ENCODE peak calls at places on chromosomes 16 and 17, in four cellular contexts. Q, M, R and H are unnamed samples.
A peak's percentile ranks its signal among the peaks of the same experiment; 100 is the strongest.

GRCh38 chr17:19763416-19763815 is 15.3 kb upstream of the ALDH3A1 start:
- DNase-seq in Q (no peak), M (no peak), R (no peak), H (no peak)

GRCh38 chr17:31269178-31269577 is 27.9 kb downstream of the OMG start:
- DNase-seq in Q (no peak), M (no peak), R (no peak), H (no peak)

GRCh38 chr16:11886881-11887280 is 28.9 kb downstream of the GSPT1 start:
- DNase-seq in Q (no peak), M (no peak), R (no peak), H (no peak)

GRCh38 chr17:79591014-79591590 is 19.7 kb downstream of the RBFOX3 start:
- DNase-seq in Q (no peak), M (no peak), R (no peak), H (no peak)

GRCh38 chr17:14119546-14119945 is 50.2 kb downstream of the COX10 start:
- DNase-seq in Q (no peak), M (no peak), R (no peak), H (no peak)

GRCh38 chr17:78888911-78889496 is 14.0 kb downstream of the CEP295NL start:
- DNase-seq in Q (no peak), M (no peak), R (no peak), H (no peak)

GRCh38 chr17:67378444-67379250 is 1.6 kb downstream of the PITPNC1 start:
- DNase-seq in Q (peak; percentile 85), M (no peak), R (peak; percentile 56), H (peak; percentile 76)

GRCh38 chr17:62892870-62893338 is 73.1 kb upstream of the TANC2 start:
- DNase-seq in Q (peak; percentile 72), M (no peak), R (no peak), H (no peak)

GRCh38 chr17:65662166-65662565 is 100.7 kb upstream of the AXIN2 start:
- DNase-seq in Q (no peak), M (no peak), R (no peak), H (no peak)

GRCh38 chr16:87744750-87745514 is 20.9 kb downstream of the KLHDC4 start:
- DNase-seq in Q (no peak), M (no peak), R (no peak), H (no peak)

GRCh38 chr17:73028311-73028755 is 64.2 kb downstream of the SLC39A11 start:
- DNase-seq in Q (no peak), M (no peak), R (no peak), H (no peak)

GRCh38 chr17:40916366-40916765 is 21.1 kb downstream of the KRT23 start:
- DNase-seq in Q (no peak), M (no peak), R (no peak), H (no peak)

GRCh38 chr17:19717411-19717908 is 1.1 kb upstream of the SLC47A2 start:
- DNase-seq in Q (no peak), M (no peak), R (no peak), H (no peak)

GRCh38 chr16:20385844-20386832 is 18.4 kb downstream of the PDILT start:
- DNase-seq in Q (peak; percentile 74), M (no peak), R (peak; percentile 35), H (peak; percentile 57)

GRCh38 chr17:13320046-13320785 is 281.5 kb downstream of the HS3ST3A1 start:
- DNase-seq in Q (no peak), M (no peak), R (no peak), H (no peak)

GRCh38 chr16:84423416-84423837 is 55.1 kb downstream of the ATP2C2 start:
- DNase-seq in Q (no peak), M (peak; percentile 11), R (peak; percentile 80), H (no peak)

GRCh38 chr17:4591529-4591928 is 7.2 kb downstream of the SMTNL2 start:
- DNase-seq in Q (no peak), M (no peak), R (no peak), H (no peak)

GRCh38 chr16:51376080-51376479 is 225.0 kb upstream of the SALL1 start:
- DNase-seq in Q (no peak), M (no peak), R (no peak), H (no peak)
- TF ChIP-seq CTCF in Q (no peak), M (no peak), R (no peak), H (no peak)

GRCh38 chr17:20890338-20890737 is 152.5 kb downstream of the USP22 start:
- DNase-seq in Q (no peak), M (no peak), R (no peak), H (no peak)
- TF ChIP-seq POLR2AphosphoS5 in Q (no peak), M (no peak), R (no peak), H (no peak)

GRCh38 chr17:42566873-42567573 is at the start of gene MLX:
- DNase-seq in Q (peak; percentile 98), M (peak; percentile 68), R (peak; percentile 66), H (peak; percentile 93)
- TF ChIP-seq POLR2A in Q (peak; percentile 47), M (peak; percentile 85), R (no peak), H (no peak)

GRCh38 chr17:49612721-49613120 is 37.0 kb downstream of the NXPH3 start:
- DNase-seq in Q (no peak), M (no peak), R (no peak), H (no peak)

GRCh38 chr17:49610883-49611584 is 35.4 kb downstream of the NXPH3 start:
- DNase-seq in Q (no peak), M (no peak), R (no peak), H (no peak)

GRCh38 chr17:49618112-49618611 is 42.5 kb downstream of the NXPH3 start:
- DNase-seq in Q (no peak), M (no peak), R (no peak), H (no peak)

GRCh38 chr17:49616546-49617205 is 41.0 kb downstream of the NXPH3 start:
- DNase-seq in Q (peak; percentile 88), M (no peak), R (no peak), H (no peak)

GRCh38 chr17:49616086-49616485 is 40.4 kb downstream of the NXPH3 start:
- DNase-seq in Q (no peak), M (no peak), R (no peak), H (no peak)
- TF ChIP-seq CTCF in Q (peak; percentile 33), M (no peak), R (no peak), H (peak; percentile 22)

GRCh38 chr16:23842137-23842600 is 6.4 kb downstream of the PRKCB start:
- DNase-seq in Q (no peak), M (peak; percentile 96), R (no peak), H (no peak)
- TF ChIP-seq POLR2AphosphoS5 in Q (no peak), M (peak; percentile 19), R (no peak), H (no peak)

GRCh38 chr17:48647964-48648245 is 21.7 kb upstream of the HOXB9 start:
- DNase-seq in Q (no peak), M (no peak), R (no peak), H (no peak)

GRCh38 chr17:48645639-48646182 is 19.6 kb upstream of the HOXB9 start:
- DNase-seq in Q (no peak), M (no peak), R (no peak), H (no peak)

GRCh38 chr17:48644910-48645557 is 18.9 kb upstream of the HOXB9 start:
- DNase-seq in Q (no peak), M (no peak), R (no peak), H (no peak)

GRCh38 chr17:48647103-48647963 is 21.2 kb upstream of the HOXB9 start:
- DNase-seq in Q (no peak), M (no peak), R (no peak), H (no peak)

DNA sequence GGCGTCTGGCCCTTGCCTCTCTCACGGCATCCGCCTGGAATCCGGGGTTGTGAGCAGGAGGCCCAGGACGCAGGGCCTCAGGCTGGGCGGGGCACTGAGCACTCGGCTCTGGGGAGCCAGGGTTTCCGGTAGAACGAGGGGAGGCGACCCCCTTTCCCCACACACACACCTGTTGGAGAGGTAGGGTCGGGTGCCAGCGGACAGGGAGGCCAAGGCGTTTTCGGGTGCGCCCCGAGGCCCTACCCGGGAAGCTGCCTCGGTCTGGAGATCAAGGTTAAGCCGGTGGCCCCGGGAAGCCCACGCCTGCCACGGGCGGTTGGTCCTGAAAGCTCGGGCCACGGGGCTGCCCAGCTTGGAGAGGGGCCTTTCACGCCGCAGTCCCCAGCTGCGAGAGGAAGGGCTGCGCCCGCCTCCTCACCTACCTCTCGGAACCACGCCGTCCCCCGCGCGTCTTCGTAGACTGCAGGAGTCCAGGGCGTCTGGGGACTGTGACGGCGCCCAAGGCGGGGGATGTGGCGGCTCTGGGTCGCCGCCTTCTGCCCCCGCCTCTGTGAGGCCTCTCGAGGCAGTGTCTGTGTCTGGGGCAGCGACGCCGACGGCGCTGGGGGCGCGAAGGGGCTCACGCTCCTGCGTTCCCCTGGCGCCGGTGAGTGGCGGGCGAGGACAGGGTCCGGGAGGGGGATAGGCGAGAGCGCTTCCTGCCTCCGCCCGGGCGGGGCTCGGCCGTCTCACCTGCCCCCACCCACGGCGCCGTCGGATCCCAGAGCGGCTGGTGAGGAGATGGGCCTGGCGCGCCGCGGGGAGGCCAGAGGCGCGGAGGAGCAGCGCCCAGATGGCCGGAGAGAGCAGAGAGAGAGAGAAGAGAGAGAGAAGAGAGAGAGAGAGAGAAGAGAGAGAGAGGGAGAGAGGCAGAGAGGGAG is 20.3 kb upstream of the HOXB9 start:
- DNase-seq in Q (no peak), M (no peak), R (peak; percentile 53), H (no peak)
- TF ChIP-seq POLR2A in Q (no peak), M (no peak), R (no peak), H (no peak)

DNA sequence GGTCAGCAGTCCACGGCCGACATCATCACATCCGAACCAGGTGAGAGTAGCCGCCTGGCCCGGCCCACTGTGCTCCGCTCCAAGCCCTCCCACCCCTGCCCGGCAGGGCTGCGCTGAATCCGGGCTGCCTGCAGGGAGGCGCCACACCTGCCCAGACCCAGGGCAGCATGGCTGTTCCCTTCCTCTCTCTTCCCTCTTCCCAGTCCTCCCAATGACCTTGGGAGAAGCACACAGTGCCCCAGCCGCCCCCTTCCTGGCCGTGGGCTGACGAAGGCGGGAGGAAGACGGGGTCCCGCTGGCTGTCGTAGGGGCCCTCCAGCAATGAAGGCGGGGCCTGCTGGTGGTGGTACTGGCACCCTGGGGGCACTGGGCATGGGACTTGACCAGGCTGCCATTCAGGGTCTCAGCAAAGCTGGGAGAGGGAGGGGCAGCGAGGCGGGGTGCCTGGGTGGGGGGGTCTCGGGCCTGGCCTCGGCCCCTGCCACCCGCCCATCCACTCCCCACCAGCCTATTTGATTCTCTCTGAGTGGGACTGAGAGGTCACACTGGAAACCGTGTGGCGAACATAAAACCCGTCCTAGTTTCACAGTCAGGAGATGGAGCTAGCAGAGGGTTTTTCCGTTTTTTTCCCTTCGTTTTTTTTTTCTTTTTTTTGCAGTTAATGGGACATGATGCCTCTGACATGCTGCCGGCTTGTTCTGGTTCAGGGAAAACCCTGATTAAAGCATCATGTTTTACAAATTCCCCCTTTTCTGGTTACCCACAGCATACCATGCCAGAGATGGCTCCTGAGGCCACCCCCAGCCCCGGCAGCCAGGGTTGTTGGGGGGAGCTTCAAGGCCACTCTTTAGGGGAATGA is 50.6 kb downstream of the BAHCC1 start:
- DNase-seq in Q (no peak), M (no peak), R (no peak), H (peak; percentile 20)
- TF ChIP-seq CTCF in Q (no peak), M (no peak), R (no peak), H (no peak)

GRCh38 chr16:3009568-3010390 is 2.9 kb upstream of the CLDN9 start:
- DNase-seq in Q (no peak), M (no peak), R (peak; percentile 66), H (peak; percentile 90)
- TF ChIP-seq POLR2AphosphoS5 in Q (no peak), M (no peak), R (peak; percentile 73), H (peak; percentile 32)